ENCODE peak calls at places on chromosomes 6 and 20, in eight cellular contexts. C is nephron progenitor cell, M is A673, I is brain microvascular endothelial cell, R is GM12865, T is astrocyte, F is endothelial cell of umbilical vein, O is GM13977. H is an unnamed sample.

GRCh38 chr20:4626228-4626627 is 95.5 kb upstream of the PRND start:
- DNase-seq in C (no peak), M (no peak), I (no peak), R (peak; percentile 33), T (no peak), F (peak; percentile 71), O (no peak), H (no peak)

GRCh38 chr6:40722553-40723258 is 135.5 kb upstream of the LRFN2 start:
- DNase-seq in C (no peak), M (no peak), I (peak; percentile 68), R (no peak), T (no peak), F (no peak), O (no peak), H (no peak)

GRCh38 chr6:112249489-112249888 is 4.9 kb downstream of the LAMA4 start:
- DNase-seq in C (no peak), M (no peak), I (peak; percentile 45), R (no peak), T (peak; percentile 72), F (peak; percentile 76), O (no peak), H (no peak)

GRCh38 chr6:84805145-84805544 is 40.7 kb upstream of the TBX18 start:
- DNase-seq in C (no peak), M (no peak), I (no peak), R (no peak), T (no peak), F (peak; percentile 41), O (no peak), H (no peak)

GRCh38 chr6:21201673-21202430 is 391.7 kb upstream of the SOX4 start:
- DNase-seq in C (peak; percentile 12), M (no peak), I (no peak), R (no peak), T (no peak), F (no peak), O (no peak), H (peak; percentile 2)

GRCh38 chr6:149318581-149319286 is 1.2 kb downstream of the TAB2 start:
- DNase-seq in C (no peak), M (peak; percentile 32), I (no peak), R (peak; percentile 75), T (no peak), F (peak; percentile 47), O (no peak), H (no peak)

GRCh38 chr6:158810149-158811095 is 8.7 kb downstream of the EZR start:
- DNase-seq in C (no peak), M (no peak), I (no peak), R (no peak), T (no peak), F (no peak), O (no peak), H (no peak)

GRCh38 chr6:129621252-129621651 is 88.7 kb downstream of the ARHGAP18 start:
- DNase-seq in C (no peak), M (peak; percentile 26), I (no peak), R (peak; percentile 47), T (no peak), F (no peak), O (no peak), H (no peak)

GRCh38 chr6:148967546-148967945 is 220.7 kb downstream of the UST start:
- DNase-seq in C (peak; percentile 13), M (no peak), I (no peak), R (no peak), T (no peak), F (no peak), O (no peak), H (no peak)

GRCh38 chr6:163956571-163957407 is 542.3 kb downstream of the QKI start:
- DNase-seq in C (peak; percentile 78), M (peak; percentile 81), I (peak; percentile 78), R (peak; percentile 87), T (peak; percentile 62), F (peak; percentile 68), O (peak; percentile 85), H (no peak)

GRCh38 chr6:41922154-41922553 is 855 bp downstream of the BYSL start:
- DNase-seq in C (no peak), M (no peak), I (no peak), R (no peak), T (no peak), F (no peak), O (no peak), H (no peak)

GRCh38 chr6:38725414-38726183 is 10.5 kb downstream of the DNAH8 start:
- DNase-seq in C (no peak), M (no peak), I (peak; percentile 27), R (peak; percentile 48), T (peak; percentile 10), F (no peak), O (no peak), H (no peak)

GRCh38 chr20:44074252-44075151 is 112.5 kb downstream of the JPH2 start:
- DNase-seq in C (no peak), M (no peak), I (peak; percentile 28), R (no peak), T (peak; percentile 63), F (peak; percentile 42), O (no peak), H (no peak)

GRCh38 chr6:53428886-53429285 is 80.1 kb upstream of the ELOVL5 start:
- DNase-seq in C (no peak), M (no peak), I (no peak), R (no peak), T (no peak), F (no peak), O (no peak), H (no peak)

GRCh38 chr6:2196079-2196679 is 49.2 kb downstream of the GMDS start:
- DNase-seq in C (peak; percentile 33), M (peak; percentile 70), I (peak; percentile 55), R (peak; percentile 71), T (peak; percentile 35), F (peak; percentile 88), O (peak; percentile 40), H (peak; percentile 19)

GRCh38 chr6:32843979-32844838 is at the start of gene PSMB8:
- DNase-seq in C (peak; percentile 95), M (peak; percentile 95), I (peak; percentile 93), R (peak; percentile 98), T (peak; percentile 84), F (peak; percentile 96), O (peak; percentile 92), H (peak; percentile 86)
- TF ChIP-seq CTCF in C (no peak), M (peak; percentile 15), I (peak; percentile 43), R (no peak), T (no peak), F (no peak), O (no peak), H (peak; percentile 20)

GRCh38 chr20:46226602-46227001 is 81.7 kb downstream of the CDH22 start:
- DNase-seq in C (no peak), M (no peak), I (peak; percentile 39), R (no peak), T (no peak), F (no peak), O (no peak), H (no peak)
- TF ChIP-seq CTCF in C (no peak), M (no peak), I (no peak), R (no peak), T (no peak), F (no peak), O (no peak), H (no peak)

DNA sequence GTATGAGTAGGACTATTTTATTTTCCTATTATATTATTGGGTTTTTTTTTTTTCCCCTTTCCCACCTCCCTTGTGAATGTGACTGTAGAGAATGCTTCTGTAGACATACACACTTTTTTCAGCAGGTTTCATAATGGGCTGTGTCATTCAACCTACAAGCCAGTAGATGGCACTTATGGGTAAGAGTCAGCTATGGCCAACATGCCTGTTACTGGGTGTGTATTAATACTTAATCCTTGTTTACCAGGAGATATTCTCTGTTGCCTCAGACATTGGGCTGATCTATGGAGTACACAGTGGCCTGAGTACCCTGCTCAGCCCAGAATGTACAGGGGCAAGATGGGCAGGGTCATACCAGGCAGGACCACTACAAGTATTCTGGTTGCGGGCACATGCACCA is 382.5 kb downstream of the EPHA7 start:
- DNase-seq in C (no peak), M (peak; percentile 64), I (peak; percentile 9), R (peak; percentile 17), T (peak; percentile 4), F (peak; percentile 29), O (peak; percentile 14), H (no peak)
- TF ChIP-seq CTCF in C (peak; percentile 14), M (peak; percentile 70), I (peak; percentile 64), R (peak; percentile 31), T (peak; percentile 37), F (peak; percentile 43), O (peak; percentile 53), H (peak; percentile 52)

GRCh38 chr6:33731751-33732282 is 14.9 kb downstream of the IP6K3 start:
- DNase-seq in C (no peak), M (no peak), I (no peak), R (no peak), T (no peak), F (no peak), O (no peak), H (no peak)

GRCh38 chr6:33732819-33733218 is 13.9 kb downstream of the IP6K3 start:
- DNase-seq in C (no peak), M (no peak), I (no peak), R (no peak), T (no peak), F (no peak), O (no peak), H (no peak)

GRCh38 chr6:33732385-33732784 is 14.3 kb downstream of the IP6K3 start:
- DNase-seq in C (no peak), M (no peak), I (no peak), R (no peak), T (no peak), F (no peak), O (no peak), H (no peak)

GRCh38 chr6:33735201-33735600 is 11.5 kb downstream of the IP6K3 start:
- DNase-seq in C (no peak), M (no peak), I (no peak), R (no peak), T (no peak), F (no peak), O (no peak), H (no peak)

DNA sequence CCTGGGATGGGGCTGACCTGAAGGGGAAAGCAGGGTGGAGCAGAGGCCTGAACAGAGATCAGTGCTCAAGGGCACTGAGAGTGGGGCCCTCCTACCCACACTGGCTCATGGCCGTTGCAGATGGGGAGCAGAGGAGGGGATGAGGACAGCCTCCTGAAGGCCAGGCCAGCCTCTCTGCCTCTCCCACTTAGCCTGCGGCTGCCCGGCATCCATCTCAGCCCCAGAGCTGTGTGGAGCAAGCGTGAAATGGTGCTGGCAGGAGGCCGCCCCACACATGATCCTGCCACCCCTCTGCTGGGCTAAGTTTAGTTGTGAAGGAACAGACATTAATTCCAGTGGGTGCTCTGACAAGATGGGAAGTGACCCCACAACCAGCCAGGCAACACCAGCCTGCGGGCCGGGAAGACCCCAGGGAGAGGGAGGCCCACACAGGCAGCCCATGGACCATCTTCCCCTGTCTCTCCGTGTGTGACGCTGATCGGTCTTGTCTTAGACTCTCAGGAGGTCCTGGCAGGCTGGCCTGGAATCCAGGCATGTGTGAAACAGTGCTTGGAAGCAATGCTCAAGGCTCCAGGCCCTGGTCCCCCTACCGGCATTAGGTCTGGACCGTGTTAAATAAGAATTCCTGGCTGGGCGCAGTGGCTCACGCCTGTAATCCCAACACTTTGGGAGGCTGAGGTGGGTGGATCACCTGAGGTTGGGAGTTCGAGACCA is 13.3 kb downstream of the IP6K3 start:
- DNase-seq in C (no peak), M (no peak), I (no peak), R (no peak), T (no peak), F (no peak), O (no peak), H (no peak)
- TF ChIP-seq CTCF in C (no peak), M (no peak), I (no peak), R (no peak), T (no peak), F (no peak), O (no peak), H (no peak)

H was measured in retinal pigment epithelial cell.